ENCODE peak calls at places on chromosomes 12 and 14, in five cellular contexts. G is lung, C is OCI-LY7, L is psoas muscle, B is left lung. D is an unnamed sample. For H3K9me3, the result is how much of the 10 kb centered on the place peaks cover.

GRCh38 chr14:101965145-101965531 is 765 bp downstream of the DYNC1H1 start:
- DNase-seq in G (peak), C (peak), L (peak), B (peak), D (peak)

GRCh38 chr14:47102472-47102871 is 450.9 kb upstream of the RPL10L start:
- DNase-seq in G (no peak), C (no peak), L (no peak), B (no peak), D (no peak)

GRCh38 chr12:54356951-54357356 is 7.3 kb downstream of the GPR84 start:
- DNase-seq in G (no peak), C (no peak), L (no peak), B (no peak), D (no peak)

GRCh38 chr14:23057757-23058653 is 685 bp upstream of the CDH24 start:
- DNase-seq in G (peak), C (peak), L (peak), B (peak), D (peak)

GRCh38 chr12:109741970-109742372 is 28.3 kb downstream of the FAM222A start:
- DNase-seq in G (no peak), C (no peak), L (peak), B (peak), D (peak)

GRCh38 chr14:67729072-67729561 is 27.4 kb downstream of the RDH12 start:
- DNase-seq in G (peak), C (no peak), L (no peak), B (peak), D (no peak)

GRCh38 chr14:68283378-68284123 is 464.0 kb downstream of the RAD51B start:
- DNase-seq in G (no peak), C (peak), L (peak), B (no peak), D (peak)

GRCh38 chr12:104718581-104718980 is 239.5 kb downstream of the SLC41A2 start:
- DNase-seq in G (peak), C (no peak), L (no peak), B (peak), D (no peak)

GRCh38 chr14:67571991-67572323 is 28.1 kb downstream of the PIGH start:
- DNase-seq in G (no peak), C (no peak), L (no peak), B (no peak), D (no peak)

GRCh38 chr12:110563702-110564470 is 19.2 kb downstream of the PPTC7 start:
- DNase-seq in G (no peak), C (no peak), L (no peak), B (no peak), D (no peak)

GRCh38 chr12:6927999-6928702 is 392 bp downstream of the ATN1 start:
- DNase-seq in G (no peak), C (no peak), L (no peak), B (no peak), D (peak)

GRCh38 chr12:57129311-57130288 is 1.3 kb downstream of the LRP1 start:
- DNase-seq in G (no peak), C (no peak), L (peak), B (no peak), D (no peak)

GRCh38 chr14:52741865-52742264 is 11.9 kb downstream of the STYX start:
- DNase-seq in G (no peak), C (peak), L (no peak), B (no peak), D (no peak)

GRCh38 chr12:28172434-28173030 is 17.7 kb upstream of the CCDC91 start:
- DNase-seq in G (no peak), C (peak), L (no peak), B (no peak), D (no peak)

GRCh38 chr12:94174576-94174975 is 26.2 kb downstream of the PLXNC1 start:
- DNase-seq in G (no peak), C (peak), L (no peak), B (peak), D (no peak)

GRCh38 chr14:91228112-91229004 is 16.1 kb downstream of the GPR68 start:
- DNase-seq in G (no peak), C (peak), L (no peak), B (no peak), D (peak)

GRCh38 chr12:52441320-52441911 is 7.2 kb upstream of the KRT75 start:
- DNase-seq in G (no peak), C (no peak), L (no peak), B (no peak), D (no peak)

GRCh38 chr14:95320076-95320895 is 578 bp upstream of the CLMN start:
- DNase-seq in G (no peak), C (peak), L (peak), B (no peak), D (no peak)

GRCh38 chr14:77458249-77458950 is 507 bp downstream of the AHSA1 start:
- DNase-seq in G (no peak), C (peak), L (no peak), B (peak), D (no peak)

GRCh38 chr12:24111101-24111500 is 161.6 kb upstream of the SOX5 start:
- DNase-seq in G (no peak), C (no peak), L (no peak), B (no peak), D (no peak)

GRCh38 chr14:38174721-38175120 is 33.0 kb upstream of the SSTR1 start:
- DNase-seq in G (no peak), C (no peak), L (no peak), B (no peak), D (no peak)

GRCh38 chr12:83823386-83824045 is 1089.1 kb downstream of the SLC6A15 start:
- DNase-seq in G (no peak), C (peak), L (no peak), B (peak), D (peak)

GRCh38 chr14:75566321-75566720 is 12.1 kb upstream of the FLVCR2 start:
- DNase-seq in G (no peak), C (no peak), L (no peak), B (no peak), D (peak)

GRCh38 chr14:90675399-90675798 is 140.8 kb downstream of the TTC7B start:
- DNase-seq in G (no peak), C (no peak), L (peak), B (no peak), D (no peak)

GRCh38 chr12:78863482-78864427 is 819 bp upstream of the SYT1 start:
- DNase-seq in G (peak), C (no peak), L (peak), B (peak), D (no peak)

GRCh38 chr14:24838945-24839616 is 205.1 kb upstream of the GZMB start:
- DNase-seq in G (no peak), C (no peak), L (no peak), B (no peak), D (no peak)

DNA sequence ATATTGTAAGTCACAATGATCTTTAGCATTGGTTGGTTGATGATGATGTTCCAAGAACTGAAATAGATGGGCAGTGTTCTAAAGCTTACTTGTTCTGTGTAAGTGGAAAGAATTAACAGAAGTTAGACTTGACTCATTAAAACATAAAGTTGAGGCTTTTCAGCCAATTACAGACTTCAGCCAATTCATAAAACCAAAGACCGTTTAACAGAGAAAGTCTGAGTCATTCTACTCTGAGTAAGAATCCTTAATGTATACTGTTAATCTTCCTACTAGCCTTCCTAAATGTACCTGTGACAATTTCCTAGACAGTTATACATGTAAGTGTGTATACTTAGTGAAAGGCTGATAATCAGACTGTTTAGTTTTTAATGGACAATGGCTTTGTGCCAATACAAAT is 681.0 kb downstream of the RPL10L start:
- DNase-seq in G (no peak), C (no peak), L (no peak), B (no peak), D (no peak)
- H3K9me3 ChIP-seq in G (under half), C (under half), L (under half), B (under half), D (under half)

GRCh38 chr12:130803707-130804106 is 35.3 kb downstream of the STX2 start:
- DNase-seq in G (no peak), C (no peak), L (no peak), B (no peak), D (no peak)
- H3K9me3 ChIP-seq in G (under half), C (under half), L (under half), B (under half), D (under half)

GRCh38 chr14:20008156-20008555 is 6.2 kb downstream of the OR4Q2 start:
- DNase-seq in G (no peak), C (no peak), L (no peak), B (no peak), D (no peak)
- H3K9me3 ChIP-seq in G (under half), C (under half), L (under half), B (under half), D (under half)

GRCh38 chr12:133225527-133225926 is 10.2 kb downstream of the ANHX start:
- DNase-seq in G (no peak), C (no peak), L (no peak), B (no peak), D (no peak)
- H3K9me3 ChIP-seq in G (under half), C (under half), L (under half), B (half or more), D (under half)

GRCh38 chr12:133063556-133063955 is 17.2 kb upstream of the ZNF140 start:
- DNase-seq in G (no peak), C (no peak), L (no peak), B (no peak), D (no peak)

GRCh38 chr12:133057446-133057845 is 20.1 kb downstream of the ZNF84 start:
- DNase-seq in G (no peak), C (no peak), L (no peak), B (no peak), D (no peak)

GRCh38 chr12:133058203-133059125 is 21.2 kb downstream of the ZNF84 start:
- DNase-seq in G (no peak), C (peak), L (no peak), B (no peak), D (no peak)

DNA sequence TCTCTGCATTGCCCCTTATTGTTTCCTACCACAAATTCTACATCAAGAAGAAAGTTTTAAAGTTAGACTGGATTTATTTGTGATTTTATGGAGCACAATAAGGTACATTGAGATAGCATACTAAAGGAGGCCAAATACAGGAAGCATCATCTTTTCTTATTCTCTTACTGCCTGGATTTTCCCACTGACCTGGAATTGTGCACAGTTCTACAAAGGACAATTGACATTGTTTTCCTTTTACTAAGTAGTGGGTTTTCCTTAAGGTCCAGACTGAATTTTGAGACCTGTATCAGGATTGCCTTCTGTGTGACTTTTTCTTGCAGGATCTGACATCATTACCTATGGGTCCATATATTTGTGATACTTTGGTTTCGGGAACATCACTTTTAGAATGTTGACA is 18.8 kb upstream of the ZNF140 start:
- DNase-seq in G (no peak), C (no peak), L (no peak), B (no peak), D (no peak)
- H3K9me3 ChIP-seq in G (half or more), C (half or more), L (half or more), B (half or more), D (half or more)

D was measured in T-helper 17 cell.